ENCODE peak calls at places on chromosomes 11 and 22, in eight cellular contexts. S is kidney; V is AG04450; W is CD8-positive, alpha-beta T cell; O is H9; Z is tibial artery; U is coronary artery; B is A549. Y is an unnamed sample.
A peak's percentile ranks its signal among the peaks of the same experiment; 100 is the strongest.

GRCh38 chr11:10878408-10879214 is 20.8 kb upstream of the ZBED5 start:
- DNase-seq in S (no peak), V (peak; percentile 23), W (no peak), O (peak; percentile 48), Z (no peak), U (no peak), B (peak; percentile 81), Y (no peak)

GRCh38 chr11:74701351-74701750 is 29.9 kb downstream of the CHRDL2 start:
- DNase-seq in S (no peak), V (no peak), W (no peak), O (peak; percentile 78), Z (no peak), U (no peak), B (peak; percentile 67), Y (no peak)

GRCh38 chr11:68806931-68807844 is 34.5 kb downstream of the CPT1A start:
- DNase-seq in S (no peak), V (peak; percentile 29), W (no peak), O (no peak), Z (no peak), U (no peak), B (no peak), Y (no peak)

GRCh38 chr22:40037320-40037719 is 42.6 kb downstream of the FAM83F start:
- DNase-seq in S (no peak), V (no peak), W (no peak), O (no peak), Z (no peak), U (no peak), B (no peak), Y (no peak)

GRCh38 chr11:120061036-120061760 is 76.7 kb downstream of the TRIM29 start:
- DNase-seq in S (no peak), V (no peak), W (no peak), O (no peak), Z (no peak), U (peak; percentile 38), B (no peak), Y (no peak)

GRCh38 chr11:2691991-2692841 is 7.6 kb downstream of the KCNQ1OT1 start:
- DNase-seq in S (peak; percentile 57), V (no peak), W (no peak), O (peak; percentile 67), Z (peak; percentile 19), U (no peak), B (no peak), Y (no peak)

GRCh38 chr22:39946571-39947407 is 13.4 kb upstream of the TMA7B start:
- DNase-seq in S (no peak), V (no peak), W (no peak), O (no peak), Z (no peak), U (no peak), B (no peak), Y (no peak)

GRCh38 chr11:22774716-22775115 is 54.9 kb downstream of the SVIP start:
- DNase-seq in S (no peak), V (no peak), W (no peak), O (no peak), Z (no peak), U (no peak), B (no peak), Y (no peak)

GRCh38 chr22:42039271-42039670 is 31.3 kb downstream of the NAGA start:
- DNase-seq in S (no peak), V (no peak), W (no peak), O (no peak), Z (no peak), U (no peak), B (no peak), Y (no peak)

GRCh38 chr22:16937811-16938210 is 70.2 kb downstream of the GAB4 start:
- DNase-seq in S (no peak), V (no peak), W (no peak), O (no peak), Z (no peak), U (no peak), B (no peak), Y (no peak)

GRCh38 chr11:60528934-60529333 is 13.7 kb downstream of the MS4A13 start:
- DNase-seq in S (no peak), V (no peak), W (no peak), O (no peak), Z (no peak), U (no peak), B (no peak), Y (no peak)

GRCh38 chr11:110715541-110715940 is 3.3 kb upstream of the ARHGAP20 start:
- DNase-seq in S (no peak), V (peak; percentile 50), W (no peak), O (no peak), Z (no peak), U (no peak), B (no peak), Y (no peak)

GRCh38 chr11:112156153-112156552 is 7.7 kb downstream of the IL18 start:
- DNase-seq in S (no peak), V (no peak), W (no peak), O (no peak), Z (no peak), U (no peak), B (no peak), Y (no peak)

GRCh38 chr22:35464399-35464798 is 64.5 kb downstream of the MCM5 start:
- DNase-seq in S (no peak), V (no peak), W (no peak), O (no peak), Z (no peak), U (no peak), B (no peak), Y (no peak)

GRCh38 chr11:128893578-128894295 is 2.6 kb downstream of the KCNJ5 start:
- DNase-seq in S (no peak), V (no peak), W (no peak), O (no peak), Z (no peak), U (no peak), B (no peak), Y (no peak)

GRCh38 chr22:46841528-46841927 is 79.1 kb downstream of the TBC1D22A start:
- DNase-seq in S (no peak), V (no peak), W (no peak), O (no peak), Z (no peak), U (no peak), B (no peak), Y (no peak)

GRCh38 chr11:5234390-5234834 is at the start of gene HBD:
- DNase-seq in S (no peak), V (peak; percentile 21), W (no peak), O (no peak), Z (no peak), U (no peak), B (no peak), Y (no peak)

GRCh38 chr22:23553438-23553837 is 26.7 kb downstream of the IGLL1 start:
- DNase-seq in S (peak; percentile 43), V (no peak), W (no peak), O (no peak), Z (peak; percentile 20), U (no peak), B (no peak), Y (no peak)

DNA sequence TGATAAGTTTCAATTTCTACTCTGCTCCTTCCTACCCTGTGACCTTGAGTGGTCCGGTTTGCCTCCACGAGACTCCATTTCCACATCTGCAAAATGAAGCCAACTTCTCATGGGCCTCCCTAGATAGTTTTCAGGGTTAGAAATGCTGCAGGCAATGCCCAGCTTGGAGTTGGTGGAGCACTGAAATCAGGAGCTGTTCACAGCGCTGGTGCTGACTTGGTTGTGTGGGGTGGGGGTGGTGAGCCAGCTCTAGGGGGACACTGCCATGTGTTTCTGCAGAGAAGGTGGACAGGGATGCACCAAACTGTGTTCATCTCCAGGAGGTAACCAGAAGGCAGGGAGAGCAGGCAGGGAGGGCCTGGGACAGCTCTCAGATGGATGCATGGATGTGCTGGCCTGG is 37.0 kb downstream of the SGSM1 start:
- DNase-seq in S (no peak), V (no peak), W (no peak), O (no peak), Z (no peak), U (no peak), B (no peak), Y (no peak)
- H3K27ac ChIP-seq in S (no peak overlapping the region), V (no peak overlapping the region), W (no peak overlapping the region), O (no peak overlapping the region), Z (no peak overlapping the region), U (no peak overlapping the region), B (no peak overlapping the region), Y (no peak overlapping the region)

GRCh38 chr11:25065711-25066110 is 568.9 kb downstream of the LUZP2 start:
- DNase-seq in S (no peak), V (no peak), W (no peak), O (no peak), Z (no peak), U (no peak), B (peak; percentile 29), Y (no peak)

GRCh38 chr11:25066706-25067105 is 569.9 kb downstream of the LUZP2 start:
- DNase-seq in S (no peak), V (no peak), W (no peak), O (no peak), Z (no peak), U (no peak), B (no peak), Y (no peak)

DNA sequence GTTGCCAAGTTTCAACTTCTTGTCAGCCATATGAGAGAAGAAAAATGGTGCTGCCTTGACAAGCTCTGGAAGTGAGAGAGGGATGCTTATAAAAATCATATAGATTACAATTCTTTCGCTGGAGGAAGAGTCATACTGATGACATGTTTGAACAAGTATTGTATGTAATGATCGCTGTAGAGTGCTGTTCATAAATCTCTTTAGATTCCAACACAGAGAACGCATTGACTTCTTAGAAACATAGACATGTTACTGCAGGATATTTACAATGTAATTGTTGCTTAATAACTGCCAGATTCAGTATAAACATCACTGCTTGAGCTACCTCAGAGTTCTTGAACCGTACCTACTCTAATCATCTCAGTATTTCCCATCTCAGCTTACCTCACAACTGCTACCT is 571.6 kb downstream of the LUZP2 start:
- DNase-seq in S (no peak), V (no peak), W (no peak), O (no peak), Z (no peak), U (no peak), B (no peak), Y (no peak)
- H3K27ac ChIP-seq in S (no peak overlapping the region), V (no peak overlapping the region), W (no peak overlapping the region), O (no peak overlapping the region), Z (no peak overlapping the region), U (no peak overlapping the region), B (no peak overlapping the region), Y (no peak overlapping the region)

DNA sequence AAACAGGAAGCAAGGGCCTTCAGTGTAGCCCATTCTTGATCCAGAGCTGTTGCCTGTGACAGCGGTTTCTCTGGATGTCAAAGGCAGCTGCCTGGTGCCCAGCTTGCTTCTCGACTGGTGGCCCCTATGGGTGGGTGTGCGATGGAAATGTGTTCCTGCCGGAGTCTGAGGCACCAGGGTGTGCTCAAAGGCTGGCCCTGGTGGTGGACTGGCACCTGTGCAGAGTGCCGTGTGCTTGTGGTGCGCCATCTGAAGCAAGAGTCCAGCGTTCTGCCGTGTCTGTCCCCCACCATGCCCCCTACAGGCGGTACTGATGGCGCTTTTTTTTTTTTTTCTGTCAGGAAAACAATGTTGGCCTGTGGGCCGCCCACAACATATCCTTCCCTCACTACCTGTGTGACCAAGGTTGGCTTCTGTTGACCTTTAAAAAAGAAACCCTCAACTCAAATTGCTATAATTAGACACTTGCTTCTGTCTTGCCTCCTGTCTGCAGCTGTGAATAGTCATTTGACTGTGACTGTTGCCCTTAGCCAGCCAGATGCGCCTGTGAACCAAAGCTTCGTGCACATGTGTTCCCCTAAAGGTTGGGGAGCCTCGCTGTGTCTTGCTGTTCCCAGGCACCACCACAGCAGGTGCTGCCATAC is 4.7 kb upstream of the RANBP1 start:
- DNase-seq in S (peak; percentile 42), V (no peak), W (no peak), O (no peak), Z (no peak), U (no peak), B (peak; percentile 65), Y (no peak)
- H3K27ac ChIP-seq in S (no peak overlapping the region), V (no peak overlapping the region), W (no peak overlapping the region), O (no peak overlapping the region), Z (no peak overlapping the region), U (no peak overlapping the region), B (no peak overlapping the region), Y (no peak overlapping the region)

GRCh38 chr11:32891657-32892354 is 805 bp upstream of the QSER1 start:
- DNase-seq in S (no peak), V (no peak), W (no peak), O (no peak), Z (no peak), U (no peak), B (no peak), Y (no peak)
- H3K27ac ChIP-seq in S (peak overlapping the region; percentile 88), V (no peak overlapping the region), W (peak overlapping the region; percentile 56), O (peak overlapping the region; percentile 76), Z (peak overlapping the region; percentile 80), U (peak overlapping the region; percentile 79), B (peak overlapping the region; percentile 98), Y (peak overlapping the region; percentile 87)

Y was measured in ascending aorta.